ENCODE peak calls at places on chromosome 19, in seven cellular contexts. U is A549; L is nucleus accumbens; I is NCI-H226; A is right cardiac atrium; Q is kidney; O is activated CD4-positive, alpha-beta T cell treated with anti-CD3 and anti-CD28 coated beads for 48 hours. R is an unnamed sample.

GRCh38 chr19:40217921-40218890 is at the start of gene TTC9B:
- DNase-seq in Q (no peak), L (no peak), A (peak), I (no peak), U (no peak), O (peak), R (no peak)

GRCh38 chr19:46878613-46879375 is 18.0 kb downstream of the ARHGAP35 start:
- DNase-seq in A (no peak), Q (no peak), L (no peak), U (no peak), O (no peak), I (peak), R (no peak)

GRCh38 chr19:22784051-22784450 is at the start of gene ZNF99:
- DNase-seq in A (peak), Q (peak), I (no peak), L (peak), U (no peak), O (peak), R (no peak)

GRCh38 chr19:3506384-3507340 is 551 bp downstream of the FZR1 start:
- DNase-seq in I (peak), O (peak), Q (peak), L (no peak), U (no peak), A (no peak), R (no peak)

GRCh38 chr19:57815247-57816075 is 748 bp upstream of the ZNF552 start:
- DNase-seq in L (no peak), Q (no peak), O (no peak), I (no peak), U (no peak), A (no peak), R (no peak)

GRCh38 chr19:6713773-6714692 is 6.4 kb downstream of the C3 start:
- DNase-seq in Q (peak), U (no peak), I (no peak), O (no peak), A (peak), L (no peak), R (no peak)

GRCh38 chr19:44202470-44202869 is 9.9 kb upstream of the ZNF227 start:
- DNase-seq in A (no peak), L (no peak), I (peak), U (no peak), O (no peak), Q (no peak), R (peak)

GRCh38 chr19:49019242-49019932 is 2.5 kb upstream of the LHB start:
- DNase-seq in O (peak), U (peak), L (no peak), A (peak), I (peak), Q (no peak), R (peak)